ENCODE peak calls at places on chromosomes 16 and 17, in five cellular contexts. One of them, this sample, is unnamed.

GRCh38 chr16:77169650-77170236 is 21.2 kb upstream of the MON1B start:
- DNase-seq in HCT116: peak; percentile 42
- DNase-seq in mammary epithelial cell: peak; percentile 28
- DNase-seq in AG04450: no peak
- DNase-seq in A549: peak; percentile 33
- DNase-seq in this sample: peak; percentile 12

GRCh38 chr17:39591958-39592954 is 15.5 kb downstream of the NEUROD2 start:
- DNase-seq in HCT116: peak; percentile 13
- DNase-seq in AG04450: no peak
- DNase-seq in mammary epithelial cell: peak; percentile 40
- DNase-seq in A549: no peak
- DNase-seq in this sample: peak; percentile 43

GRCh38 chr16:17270683-17271109 is 200.1 kb downstream of the XYLT1 start:
- DNase-seq in HCT116: no peak
- DNase-seq in A549: no peak
- DNase-seq in AG04450: no peak
- DNase-seq in mammary epithelial cell: no peak
- DNase-seq in this sample: no peak

GRCh38 chr17:79538291-79538690 is 72.6 kb downstream of the RBFOX3 start:
- DNase-seq in AG04450: no peak
- DNase-seq in mammary epithelial cell: no peak
- DNase-seq in HCT116: no peak
- DNase-seq in A549: no peak
- DNase-seq in this sample: no peak

GRCh38 chr17:68591583-68591982 is 9.6 kb downstream of the FAM20A start:
- DNase-seq in AG04450: no peak
- DNase-seq in A549: no peak
- DNase-seq in HCT116: no peak
- DNase-seq in mammary epithelial cell: no peak
- DNase-seq in this sample: no peak

GRCh38 chr16:69132424-69133252 is at the start of the genes CHTF8 and UTP4:
- DNase-seq in A549: peak; percentile 85
- DNase-seq in AG04450: peak; percentile 16
- DNase-seq in mammary epithelial cell: peak; percentile 75
- DNase-seq in HCT116: peak; percentile 32
- DNase-seq in this sample: no peak

GRCh38 chr17:33290156-33290697 is 2.9 kb downstream of the ASIC2 start:
- DNase-seq in HCT116: no peak
- DNase-seq in mammary epithelial cell: no peak
- DNase-seq in AG04450: no peak
- DNase-seq in A549: no peak
- DNase-seq in this sample: no peak

GRCh38 chr17:79932446-79932845 is 93.2 kb upstream of the CBX4 start:
- DNase-seq in mammary epithelial cell: no peak
- DNase-seq in A549: no peak
- DNase-seq in AG04450: no peak
- DNase-seq in HCT116: no peak
- DNase-seq in this sample: no peak

GRCh38 chr16:84262939-84263338 is 23.1 kb upstream of the KCNG4 start:
- DNase-seq in mammary epithelial cell: no peak
- DNase-seq in HCT116: no peak
- DNase-seq in A549: no peak
- DNase-seq in AG04450: no peak
- DNase-seq in this sample: no peak

GRCh38 chr16:87487361-87487924 is 5.4 kb downstream of the ZCCHC14 start:
- DNase-seq in HCT116: peak; percentile 69
- DNase-seq in A549: no peak
- DNase-seq in mammary epithelial cell: peak; percentile 88
- DNase-seq in AG04450: no peak
- DNase-seq in this sample: no peak

GRCh38 chr16:23838485-23839142 is 2.8 kb downstream of the PRKCB start:
- DNase-seq in A549: no peak
- DNase-seq in AG04450: no peak
- DNase-seq in HCT116: no peak
- DNase-seq in mammary epithelial cell: no peak
- DNase-seq in this sample: no peak

GRCh38 chr16:84069540-84069939 is 26.9 kb upstream of the SLC38A8 start:
- DNase-seq in AG04450: no peak
- DNase-seq in A549: no peak
- DNase-seq in HCT116: no peak
- DNase-seq in mammary epithelial cell: no peak
- DNase-seq in this sample: no peak

GRCh38 chr16:27408602-27409031 is 6.6 kb downstream of the IL21R start:
- DNase-seq in AG04450: no peak
- DNase-seq in A549: no peak
- DNase-seq in mammary epithelial cell: peak; percentile 21
- DNase-seq in HCT116: no peak
- DNase-seq in this sample: no peak

GRCh38 chr17:43936434-43936833 is 5.8 kb downstream of the PPY start:
- DNase-seq in HCT116: no peak
- DNase-seq in A549: no peak
- DNase-seq in mammary epithelial cell: peak; percentile 51
- DNase-seq in AG04450: no peak
- DNase-seq in this sample: no peak

GRCh38 chr16:11586856-11587642 is at the start of gene LITAF:
- DNase-seq in mammary epithelial cell: peak; percentile 74
- DNase-seq in HCT116: no peak
- DNase-seq in A549: peak; percentile 67
- DNase-seq in AG04450: no peak
- DNase-seq in this sample: no peak

GRCh38 chr17:77086433-77087010 is 54.2 kb upstream of the SEC14L1 start:
- DNase-seq in mammary epithelial cell: peak; percentile 59
- DNase-seq in A549: peak; percentile 87
- DNase-seq in AG04450: peak; percentile 50
- DNase-seq in HCT116: peak; percentile 85
- DNase-seq in this sample: no peak

GRCh38 chr16:71230122-71230845 is at the start of gene HYDIN:
- DNase-seq in mammary epithelial cell: peak; percentile 71
- DNase-seq in HCT116: no peak
- DNase-seq in AG04450: no peak
- DNase-seq in A549: peak; percentile 78
- DNase-seq in this sample: peak; percentile 29

GRCh38 chr16:86634290-86634689 is 55.9 kb downstream of the FOXL1 start:
- DNase-seq in mammary epithelial cell: peak; percentile 15
- DNase-seq in HCT116: peak; percentile 48
- DNase-seq in A549: peak; percentile 27
- DNase-seq in AG04450: no peak
- DNase-seq in this sample: no peak

DNA sequence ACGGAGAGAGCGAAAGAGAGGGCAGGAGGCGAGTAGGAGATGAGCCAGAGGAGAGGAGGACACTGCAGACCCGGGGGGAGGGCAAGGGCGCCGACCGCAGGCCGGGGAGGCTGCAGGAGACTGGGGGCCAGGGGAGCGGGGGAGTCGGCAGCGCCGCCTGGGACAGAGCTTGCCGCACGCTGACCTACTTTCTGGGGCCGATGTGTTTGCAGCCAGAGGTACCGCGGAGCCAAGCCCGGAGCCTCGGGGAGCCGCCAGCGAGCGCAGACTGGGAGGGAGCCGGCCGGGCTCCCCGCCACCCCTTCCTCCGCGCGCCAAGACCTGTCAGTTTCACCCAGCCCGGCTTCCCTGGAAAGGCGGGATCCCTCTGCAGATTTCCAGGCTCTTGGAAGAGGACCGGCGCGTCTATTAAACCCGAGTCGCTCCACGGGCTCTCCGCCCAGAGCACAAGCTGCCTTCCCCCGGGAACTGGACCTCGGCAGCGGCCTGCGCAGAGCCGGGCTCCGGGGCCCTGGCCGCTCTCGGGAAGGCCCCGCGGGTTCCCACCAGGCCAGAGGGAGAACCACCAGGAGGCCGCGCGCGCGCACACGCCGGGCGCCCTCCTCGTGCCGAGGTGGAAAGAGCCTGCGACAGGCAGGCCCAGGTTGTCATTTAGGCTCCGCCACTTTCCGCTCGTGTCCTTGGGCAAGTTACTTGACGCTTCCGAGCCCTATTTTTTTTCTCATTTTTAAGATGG is 74.5 kb downstream of the CMC2 start:
- DNase-seq in A549: peak; percentile 54
- DNase-seq in AG04450: no peak
- DNase-seq in HCT116: no peak
- DNase-seq in mammary epithelial cell: peak; percentile 12
- DNase-seq in this sample: no peak
- TF ChIP-seq CTCF in A549: no peak
- TF ChIP-seq CTCF in AG04450: peak; percentile 11
- TF ChIP-seq CTCF in HCT116: no peak
- TF ChIP-seq CTCF in mammary epithelial cell: no peak
- TF ChIP-seq CTCF in this sample: no peak

GRCh38 chr16:2458887-2459646 is 842 bp upstream of the TEDC2 start:
- DNase-seq in mammary epithelial cell: no peak
- DNase-seq in A549: no peak
- DNase-seq in AG04450: no peak
- DNase-seq in HCT116: no peak
- DNase-seq in this sample: no peak

GRCh38 chr16:2460391-2460713 is 443 bp downstream of the TEDC2 start:
- DNase-seq in AG04450: no peak
- DNase-seq in HCT116: no peak
- DNase-seq in mammary epithelial cell: no peak
- DNase-seq in A549: no peak
- DNase-seq in this sample: no peak

GRCh38 chr16:2457946-2458345 is 2.0 kb upstream of the TEDC2 start:
- DNase-seq in mammary epithelial cell: no peak
- DNase-seq in HCT116: no peak
- DNase-seq in AG04450: no peak
- DNase-seq in A549: no peak
- DNase-seq in this sample: no peak

GRCh38 chr16:2460916-2461315 is 1.0 kb downstream of the TEDC2 start:
- DNase-seq in HCT116: no peak
- DNase-seq in A549: no peak
- DNase-seq in AG04450: no peak
- DNase-seq in mammary epithelial cell: no peak
- DNase-seq in this sample: no peak

GRCh38 chr16:2459647-2460390 is at the start of gene TEDC2:
- DNase-seq in A549: peak; percentile 96
- DNase-seq in AG04450: peak; percentile 74
- DNase-seq in HCT116: peak; percentile 86
- DNase-seq in mammary epithelial cell: peak; percentile 92
- DNase-seq in this sample: peak; percentile 68
- TF ChIP-seq CTCF in A549: no peak
- TF ChIP-seq CTCF in AG04450: no peak
- TF ChIP-seq CTCF in HCT116: no peak
- TF ChIP-seq CTCF in mammary epithelial cell: no peak
- TF ChIP-seq CTCF in this sample: no peak

GRCh38 chr16:88533381-88533831 is 36.8 kb upstream of the ZC3H18 start:
- DNase-seq in mammary epithelial cell: no peak
- DNase-seq in A549: no peak
- DNase-seq in HCT116: no peak
- DNase-seq in AG04450: peak; percentile 20
- DNase-seq in this sample: no peak

GRCh38 chr16:88535857-88536222 is 34.4 kb upstream of the ZC3H18 start:
- DNase-seq in A549: no peak
- DNase-seq in AG04450: no peak
- DNase-seq in HCT116: no peak
- DNase-seq in mammary epithelial cell: no peak
- DNase-seq in this sample: no peak

GRCh38 chr16:88533945-88534641 is 36.1 kb upstream of the ZC3H18 start:
- DNase-seq in HCT116: peak; percentile 31
- DNase-seq in A549: peak; percentile 76
- DNase-seq in mammary epithelial cell: peak; percentile 55
- DNase-seq in AG04450: no peak
- DNase-seq in this sample: no peak

GRCh38 chr16:88535181-88535856 is 34.9 kb upstream of the ZC3H18 start:
- DNase-seq in AG04450: no peak
- DNase-seq in HCT116: no peak
- DNase-seq in mammary epithelial cell: no peak
- DNase-seq in A549: no peak
- DNase-seq in this sample: no peak

GRCh38 chr16:88534731-88535141 is 35.5 kb upstream of the ZC3H18 start:
- DNase-seq in A549: peak; percentile 71
- DNase-seq in mammary epithelial cell: no peak
- DNase-seq in AG04450: no peak
- DNase-seq in HCT116: peak; percentile 24
- DNase-seq in this sample: no peak
- TF ChIP-seq CTCF in A549: peak; percentile 0
- TF ChIP-seq CTCF in mammary epithelial cell: no peak
- TF ChIP-seq CTCF in AG04450: no peak
- TF ChIP-seq CTCF in HCT116: no peak
- TF ChIP-seq CTCF in this sample: no peak

GRCh38 chr16:85563515-85564276 is 49.4 kb upstream of the GSE1 start:
- DNase-seq in mammary epithelial cell: no peak
- DNase-seq in AG04450: no peak
- DNase-seq in HCT116: no peak
- DNase-seq in A549: no peak
- DNase-seq in this sample: no peak

GRCh38 chr16:85563031-85563430 is 50.1 kb upstream of the GSE1 start:
- DNase-seq in mammary epithelial cell: no peak
- DNase-seq in AG04450: no peak
- DNase-seq in A549: no peak
- DNase-seq in HCT116: no peak
- DNase-seq in this sample: no peak

GRCh38 chr16:85565340-85565739 is 47.8 kb upstream of the GSE1 start:
- DNase-seq in mammary epithelial cell: no peak
- DNase-seq in HCT116: no peak
- DNase-seq in A549: no peak
- DNase-seq in AG04450: no peak
- DNase-seq in this sample: no peak

GRCh38 chr16:85565796-85566501 is 47.2 kb upstream of the GSE1 start:
- DNase-seq in AG04450: no peak
- DNase-seq in A549: no peak
- DNase-seq in HCT116: no peak
- DNase-seq in mammary epithelial cell: no peak
- DNase-seq in this sample: no peak

GRCh38 chr16:85564277-85565051 is 48.7 kb upstream of the GSE1 start:
- DNase-seq in AG04450: no peak
- DNase-seq in HCT116: no peak
- DNase-seq in mammary epithelial cell: peak; percentile 56
- DNase-seq in A549: no peak
- DNase-seq in this sample: no peak
- TF ChIP-seq CTCF in AG04450: peak; percentile 61
- TF ChIP-seq CTCF in HCT116: peak; percentile 90
- TF ChIP-seq CTCF in mammary epithelial cell: peak; percentile 85
- TF ChIP-seq CTCF in A549: peak; percentile 58
- TF ChIP-seq CTCF in this sample: peak; percentile 69

GRCh38 chr17:19867654-19868395 is at the start of gene ULK2:
- DNase-seq in AG04450: peak; percentile 21
- DNase-seq in HCT116: peak; percentile 46
- DNase-seq in mammary epithelial cell: peak; percentile 50
- DNase-seq in A549: peak; percentile 52
- DNase-seq in this sample: no peak

GRCh38 chr17:19867094-19867653 is 562 bp downstream of the ULK2 start:
- DNase-seq in AG04450: no peak
- DNase-seq in A549: peak; percentile 76
- DNase-seq in HCT116: peak; percentile 16
- DNase-seq in mammary epithelial cell: peak; percentile 50
- DNase-seq in this sample: no peak
- TF ChIP-seq CTCF in AG04450: peak; percentile 55
- TF ChIP-seq CTCF in A549: peak; percentile 34
- TF ChIP-seq CTCF in HCT116: peak; percentile 37
- TF ChIP-seq CTCF in mammary epithelial cell: peak; percentile 45
- TF ChIP-seq CTCF in this sample: peak; percentile 38

GRCh38 chr17:69602969-69603368 is 188.5 kb downstream of the MAP2K6 start:
- DNase-seq in mammary epithelial cell: no peak
- DNase-seq in A549: no peak
- DNase-seq in AG04450: no peak
- DNase-seq in HCT116: no peak
- DNase-seq in this sample: no peak
- TF ChIP-seq CTCF in mammary epithelial cell: no peak
- TF ChIP-seq CTCF in A549: no peak
- TF ChIP-seq CTCF in AG04450: no peak
- TF ChIP-seq CTCF in HCT116: no peak
- TF ChIP-seq CTCF in this sample: no peak

GRCh38 chr17:50151041-50151936 is 812 bp upstream of the PPP1R9B start:
- DNase-seq in A549: peak; percentile 97
- DNase-seq in HCT116: peak; percentile 85
- DNase-seq in mammary epithelial cell: peak; percentile 84
- DNase-seq in AG04450: peak; percentile 69
- DNase-seq in this sample: peak; percentile 80
- TF ChIP-seq CTCF in A549: peak; percentile 36
- TF ChIP-seq CTCF in HCT116: peak; percentile 78
- TF ChIP-seq CTCF in mammary epithelial cell: peak; percentile 71
- TF ChIP-seq CTCF in AG04450: peak; percentile 69
- TF ChIP-seq CTCF in this sample: peak; percentile 42